ENCODE peak calls at places on chromosomes 5 and 9, in ten cellular contexts. One of them, this sample, is unnamed.

GRCh38 chr5:148746826-148747535 is 79.4 kb upstream of the ADRB2 start:
- DNase-seq in HTR-8/SVneo: no peak
- DNase-seq in substantia nigra: no peak
- DNase-seq in ELF-1: no peak
- DNase-seq in coronary artery: no peak
- DNase-seq in hypothalamus: no peak
- DNase-seq in epithelial cell of esophagus: peak
- DNase-seq in hepatic stellate cell: no peak
- DNase-seq in astrocyte of the spinal cord: no peak
- DNase-seq in stimulated activated naive CD4-positive, alpha-beta T cell: no peak
- DNase-seq in this sample: no peak

GRCh38 chr9:82035332-82035731 is 46.8 kb downstream of the SPATA31D1 start:
- DNase-seq in HTR-8/SVneo: no peak
- DNase-seq in substantia nigra: no peak
- DNase-seq in ELF-1: no peak
- DNase-seq in coronary artery: no peak
- DNase-seq in hypothalamus: no peak
- DNase-seq in epithelial cell of esophagus: no peak
- DNase-seq in hepatic stellate cell: no peak
- DNase-seq in astrocyte of the spinal cord: no peak
- DNase-seq in stimulated activated naive CD4-positive, alpha-beta T cell: no peak
- DNase-seq in this sample: peak

GRCh38 chr5:173329370-173330150 is 1.3 kb upstream of the STC2 start:
- DNase-seq in HTR-8/SVneo: peak
- DNase-seq in substantia nigra: no peak
- DNase-seq in ELF-1: peak
- DNase-seq in coronary artery: no peak
- DNase-seq in hypothalamus: no peak
- DNase-seq in epithelial cell of esophagus: peak
- DNase-seq in hepatic stellate cell: peak
- DNase-seq in astrocyte of the spinal cord: peak
- DNase-seq in stimulated activated naive CD4-positive, alpha-beta T cell: no peak
- DNase-seq in this sample: peak

GRCh38 chr5:502325-503079 is 21.7 kb downstream of the SLC9A3 start:
- DNase-seq in HTR-8/SVneo: no peak
- DNase-seq in substantia nigra: no peak
- DNase-seq in ELF-1: peak
- DNase-seq in coronary artery: no peak
- DNase-seq in hypothalamus: no peak
- DNase-seq in epithelial cell of esophagus: no peak
- DNase-seq in hepatic stellate cell: no peak
- DNase-seq in astrocyte of the spinal cord: no peak
- DNase-seq in stimulated activated naive CD4-positive, alpha-beta T cell: no peak
- DNase-seq in this sample: no peak

GRCh38 chr5:176579323-176579722 is 30.2 kb downstream of the CDHR2 start:
- DNase-seq in HTR-8/SVneo: no peak
- DNase-seq in substantia nigra: no peak
- DNase-seq in ELF-1: no peak
- DNase-seq in coronary artery: no peak
- DNase-seq in hypothalamus: no peak
- DNase-seq in epithelial cell of esophagus: no peak
- DNase-seq in hepatic stellate cell: no peak
- DNase-seq in astrocyte of the spinal cord: no peak
- DNase-seq in stimulated activated naive CD4-positive, alpha-beta T cell: no peak
- DNase-seq in this sample: no peak

GRCh38 chr5:148011407-148012124 is 52.2 kb upstream of the SPINK5 start:
- DNase-seq in HTR-8/SVneo: no peak
- DNase-seq in substantia nigra: no peak
- DNase-seq in ELF-1: no peak
- DNase-seq in coronary artery: no peak
- DNase-seq in hypothalamus: no peak
- DNase-seq in epithelial cell of esophagus: peak
- DNase-seq in hepatic stellate cell: no peak
- DNase-seq in astrocyte of the spinal cord: peak
- DNase-seq in stimulated activated naive CD4-positive, alpha-beta T cell: no peak
- DNase-seq in this sample: no peak

GRCh38 chr5:158715592-158715991 is 384.1 kb downstream of the EBF1 start:
- DNase-seq in HTR-8/SVneo: no peak
- DNase-seq in substantia nigra: no peak
- DNase-seq in ELF-1: no peak
- DNase-seq in coronary artery: no peak
- DNase-seq in hypothalamus: no peak
- DNase-seq in epithelial cell of esophagus: no peak
- DNase-seq in hepatic stellate cell: no peak
- DNase-seq in astrocyte of the spinal cord: no peak
- DNase-seq in stimulated activated naive CD4-positive, alpha-beta T cell: no peak
- DNase-seq in this sample: no peak

GRCh38 chr9:95296761-95297160 is 20.7 kb downstream of the FANCC start:
- DNase-seq in HTR-8/SVneo: no peak
- DNase-seq in substantia nigra: no peak
- DNase-seq in ELF-1: no peak
- DNase-seq in coronary artery: no peak
- DNase-seq in hypothalamus: no peak
- DNase-seq in epithelial cell of esophagus: no peak
- DNase-seq in hepatic stellate cell: no peak
- DNase-seq in astrocyte of the spinal cord: no peak
- DNase-seq in stimulated activated naive CD4-positive, alpha-beta T cell: no peak
- DNase-seq in this sample: no peak

GRCh38 chr9:132430998-132431397 is 21.0 kb downstream of the CFAP77 start:
- DNase-seq in HTR-8/SVneo: no peak
- DNase-seq in substantia nigra: no peak
- DNase-seq in ELF-1: no peak
- DNase-seq in coronary artery: no peak
- DNase-seq in hypothalamus: no peak
- DNase-seq in epithelial cell of esophagus: no peak
- DNase-seq in hepatic stellate cell: no peak
- DNase-seq in astrocyte of the spinal cord: no peak
- DNase-seq in stimulated activated naive CD4-positive, alpha-beta T cell: no peak
- DNase-seq in this sample: no peak

GRCh38 chr9:104868303-104868686 is 59.7 kb downstream of the ABCA1 start:
- DNase-seq in HTR-8/SVneo: no peak
- DNase-seq in substantia nigra: no peak
- DNase-seq in ELF-1: peak
- DNase-seq in coronary artery: no peak
- DNase-seq in hypothalamus: no peak
- DNase-seq in epithelial cell of esophagus: no peak
- DNase-seq in hepatic stellate cell: no peak
- DNase-seq in astrocyte of the spinal cord: no peak
- DNase-seq in stimulated activated naive CD4-positive, alpha-beta T cell: no peak
- DNase-seq in this sample: peak

GRCh38 chr5:31445041-31445600 is 86.8 kb downstream of the DROSHA start:
- DNase-seq in HTR-8/SVneo: no peak
- DNase-seq in substantia nigra: no peak
- DNase-seq in ELF-1: no peak
- DNase-seq in coronary artery: no peak
- DNase-seq in hypothalamus: no peak
- DNase-seq in epithelial cell of esophagus: no peak
- DNase-seq in hepatic stellate cell: no peak
- DNase-seq in astrocyte of the spinal cord: no peak
- DNase-seq in stimulated activated naive CD4-positive, alpha-beta T cell: no peak
- DNase-seq in this sample: no peak

GRCh38 chr9:104765138-104765537 is 1.2 kb downstream of the NIPSNAP3B start:
- DNase-seq in HTR-8/SVneo: no peak
- DNase-seq in substantia nigra: no peak
- DNase-seq in ELF-1: no peak
- DNase-seq in coronary artery: no peak
- DNase-seq in hypothalamus: no peak
- DNase-seq in epithelial cell of esophagus: no peak
- DNase-seq in hepatic stellate cell: no peak
- DNase-seq in astrocyte of the spinal cord: no peak
- DNase-seq in stimulated activated naive CD4-positive, alpha-beta T cell: no peak
- DNase-seq in this sample: no peak

GRCh38 chr9:73037613-73038012 is 84.8 kb upstream of the ALDH1A1 start:
- DNase-seq in HTR-8/SVneo: no peak
- DNase-seq in substantia nigra: no peak
- DNase-seq in ELF-1: no peak
- DNase-seq in coronary artery: no peak
- DNase-seq in hypothalamus: no peak
- DNase-seq in epithelial cell of esophagus: peak
- DNase-seq in hepatic stellate cell: no peak
- DNase-seq in astrocyte of the spinal cord: no peak
- DNase-seq in stimulated activated naive CD4-positive, alpha-beta T cell: no peak
- DNase-seq in this sample: peak